ENCODE peak calls at places on chromosome 18, in four cellular contexts. U is stomach, X is lower leg skin, H is A549. E is an unnamed sample.

GRCh38 chr18:3869848-3870247 is 419.9 kb downstream of the TGIF1 start:
- DNase-seq in U (no peak), X (no peak), H (peak), E (no peak)

GRCh38 chr18:71327443-71328120 is 1038.7 kb downstream of the SOCS6 start:
- DNase-seq in U (no peak), X (no peak), H (no peak), E (no peak)

GRCh38 chr18:46474487-46475366 is 182.3 kb downstream of the LOXHD1 start:
- DNase-seq in U (no peak), X (no peak), H (no peak), E (no peak)

GRCh38 chr18:79927597-79928562 is 23.6 kb downstream of the SLC66A2 start:
- DNase-seq in U (peak), X (peak), H (no peak), E (no peak)

GRCh38 chr18:27142891-27143290 is 42.2 kb downstream of the CHST9 start:
- DNase-seq in U (no peak), X (no peak), H (no peak), E (no peak)

GRCh38 chr18:55452123-55452611 is 135.8 kb downstream of the TCF4 start:
- DNase-seq in U (no peak), X (peak), H (peak), E (no peak)

GRCh38 chr18:22311301-22311700 is 106.4 kb downstream of the CTAGE1 start:
- DNase-seq in U (no peak), X (no peak), H (no peak), E (no peak)

GRCh38 chr18:35172009-35172408 is 68.8 kb upstream of the ZNF397 start:
- DNase-seq in U (no peak), X (no peak), H (no peak), E (no peak)

GRCh38 chr18:10391506-10391905 is 62.9 kb upstream of the APCDD1 start:
- DNase-seq in U (no peak), X (no peak), H (no peak), E (no peak)

DNA sequence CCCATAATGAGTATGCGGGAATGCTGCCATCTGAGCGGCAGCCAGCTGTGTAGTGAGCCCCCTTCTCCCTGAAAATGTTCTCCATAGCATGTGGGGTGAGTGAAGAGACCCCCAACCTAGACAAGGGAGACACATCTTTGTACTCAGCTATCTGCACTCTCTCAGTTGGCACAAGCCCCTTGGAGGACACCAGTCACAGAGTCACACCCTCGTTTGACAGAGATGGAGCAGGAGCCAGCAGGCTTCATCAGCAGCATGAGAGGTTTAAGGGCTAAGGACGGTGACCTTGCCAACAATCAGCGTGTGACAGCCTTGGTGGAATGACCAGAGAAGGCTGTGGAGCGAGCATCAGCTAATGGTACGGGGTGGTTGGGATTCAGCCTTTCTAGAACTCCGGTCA is 87.2 kb downstream of the FAM210A start:
- DNase-seq in U (no peak), X (peak), H (no peak), E (no peak)
- TF ChIP-seq POLR2A in U (no peak), X (no peak), H (no peak), E (no peak)

GRCh38 chr18:12326711-12327460 is 18.8 kb downstream of the TUBB6 start:
- DNase-seq in U (no peak), X (peak), H (no peak), E (no peak)

GRCh38 chr18:12328179-12328823 is 20.3 kb downstream of the TUBB6 start:
- DNase-seq in U (no peak), X (no peak), H (no peak), E (no peak)

GRCh38 chr18:12329125-12329698 is 21.2 kb downstream of the TUBB6 start:
- DNase-seq in U (no peak), X (no peak), H (no peak), E (no peak)

GRCh38 chr18:12325726-12326245 is 17.7 kb downstream of the TUBB6 start:
- DNase-seq in U (no peak), X (peak), H (no peak), E (no peak)

DNA sequence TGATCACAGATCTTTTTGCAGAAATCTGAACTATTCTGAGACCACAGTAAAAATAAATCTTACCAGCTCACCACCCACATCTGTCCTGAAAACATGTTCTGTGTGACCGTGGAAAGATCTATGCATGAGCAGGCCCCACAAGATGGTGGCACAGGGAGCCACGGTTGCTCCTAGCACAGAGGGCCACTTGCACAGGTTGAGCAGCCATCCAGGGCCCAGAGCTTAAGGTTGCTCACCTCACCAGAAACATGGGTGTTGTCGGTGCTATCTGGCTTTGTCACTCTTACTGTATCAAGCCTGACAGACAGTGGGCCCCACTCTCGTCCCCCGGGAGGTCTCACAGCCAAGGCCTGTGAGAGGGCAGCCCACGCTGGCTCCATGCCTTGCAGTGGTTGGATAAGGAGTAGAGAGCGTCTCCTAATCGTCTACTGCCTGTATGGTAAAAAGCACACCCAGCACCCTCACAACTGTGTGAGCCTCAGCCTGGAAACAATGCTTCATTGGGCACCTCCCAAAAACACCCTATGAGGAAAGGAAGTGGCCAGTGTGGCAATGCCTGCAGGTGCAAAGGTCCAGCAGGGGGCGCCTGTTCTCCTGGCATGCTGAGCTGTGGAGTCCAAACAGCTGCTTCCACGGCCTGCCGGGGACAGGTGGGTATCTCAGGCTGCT is 19.6 kb downstream of the TUBB6 start:
- DNase-seq in U (peak), X (peak), H (peak), E (peak)
- TF ChIP-seq POLR2A in U (no peak), X (no peak), H (no peak), E (peak)

GRCh38 chr18:48410095-48410920 is 1.1 kb upstream of the ZBTB7C start:
- DNase-seq in U (peak), X (peak), H (peak), E (peak)
- TF ChIP-seq POLR2A in U (no peak), X (no peak), H (no peak), E (no peak)

GRCh38 chr18:44805176-44805575 is 124.5 kb downstream of the SETBP1 start:
- DNase-seq in U (no peak), X (no peak), H (no peak), E (no peak)

GRCh38 chr18:44801796-44802195 is 121.1 kb downstream of the SETBP1 start:
- DNase-seq in U (no peak), X (no peak), H (no peak), E (no peak)

GRCh38 chr18:44802508-44802907 is 121.8 kb downstream of the SETBP1 start:
- DNase-seq in U (no peak), X (no peak), H (no peak), E (no peak)

GRCh38 chr18:44804033-44804432 is 123.3 kb downstream of the SETBP1 start:
- DNase-seq in U (no peak), X (no peak), H (no peak), E (no peak)

GRCh38 chr18:44803019-44803650 is 122.4 kb downstream of the SETBP1 start:
- DNase-seq in U (peak), X (peak), H (no peak), E (no peak)
- TF ChIP-seq POLR2A in U (no peak), X (no peak), H (no peak), E (no peak)